ENCODE peak calls at places on chromosomes 11 and 22, in four cellular contexts. One of them, this sample, is unnamed.

GRCh38 chr22:32255217-32255616 is at the start of gene SLC5A4:
- DNase-seq in cardiac fibroblast: no peak
- DNase-seq in esophagus squamous epithelium: no peak
- DNase-seq in GM13976: no peak
- DNase-seq in this sample: no peak

GRCh38 chr11:11155962-11156815 is 196.9 kb downstream of the CSNK2A3 start:
- DNase-seq in cardiac fibroblast: no peak
- DNase-seq in esophagus squamous epithelium: no peak
- DNase-seq in GM13976: peak
- DNase-seq in this sample: no peak

GRCh38 chr11:117333921-117334320 is 6.3 kb downstream of the CEP164 start:
- DNase-seq in GM13976: no peak
- DNase-seq in esophagus squamous epithelium: no peak
- DNase-seq in cardiac fibroblast: no peak
- DNase-seq in this sample: no peak

GRCh38 chr11:37755526-37755925 is 1157.5 kb upstream of the RAG2 start:
- DNase-seq in cardiac fibroblast: no peak
- DNase-seq in esophagus squamous epithelium: no peak
- DNase-seq in GM13976: no peak
- DNase-seq in this sample: peak

GRCh38 chr22:46684706-46685105 is 53.3 kb downstream of the CERK start:
- DNase-seq in esophagus squamous epithelium: no peak
- DNase-seq in GM13976: peak
- DNase-seq in cardiac fibroblast: no peak
- DNase-seq in this sample: no peak

GRCh38 chr11:61162092-61162935 is 1.1 kb upstream of the VPS37C start:
- DNase-seq in GM13976: no peak
- DNase-seq in cardiac fibroblast: peak
- DNase-seq in esophagus squamous epithelium: no peak
- DNase-seq in this sample: peak

GRCh38 chr22:19843107-19843856 is 11.4 kb downstream of the GNB1L start:
- DNase-seq in cardiac fibroblast: no peak
- DNase-seq in esophagus squamous epithelium: no peak
- DNase-seq in GM13976: no peak
- DNase-seq in this sample: no peak

GRCh38 chr11:123628936-123629683 is 25.3 kb downstream of the SCN3B start:
- DNase-seq in GM13976: no peak
- DNase-seq in esophagus squamous epithelium: no peak
- DNase-seq in cardiac fibroblast: peak
- DNase-seq in this sample: peak

GRCh38 chr22:38843716-38844660 is at the start of gene NPTXR:
- DNase-seq in esophagus squamous epithelium: no peak
- DNase-seq in GM13976: no peak
- DNase-seq in cardiac fibroblast: no peak
- DNase-seq in this sample: peak

GRCh38 chr22:40469181-40469580 is 98.8 kb downstream of the SGSM3 start:
- DNase-seq in cardiac fibroblast: no peak
- DNase-seq in esophagus squamous epithelium: no peak
- DNase-seq in GM13976: no peak
- DNase-seq in this sample: no peak

This sample was measured in fibroblast of pulmonary artery.